ENCODE peak calls at places on chromosomes 5 and 9, in four cellular contexts. F, R, A and T are unnamed samples.

GRCh38 chr9:69970001-69970531 is 73.6 kb upstream of the MAMDC2 start:
- DNase-seq in F (peak), R (no peak), A (no peak), T (no peak)

GRCh38 chr5:145708169-145708568 is 127.0 kb downstream of the PRELID2 start:
- DNase-seq in F (no peak), R (no peak), A (no peak), T (no peak)

GRCh38 chr5:67799732-67800234 is 415.8 kb upstream of the PIK3R1 start:
- DNase-seq in F (no peak), R (peak), A (peak), T (peak)

GRCh38 chr9:75200892-75201470 is 112.7 kb downstream of the OSTF1 start:
- DNase-seq in F (peak), R (no peak), A (no peak), T (no peak)

GRCh38 chr5:75375414-75375813 is 38.4 kb downstream of the HMGCR start:
- DNase-seq in F (no peak), R (no peak), A (no peak), T (no peak)

GRCh38 chr5:123170816-123171345 is 81.8 kb downstream of the PRDM6 start:
- DNase-seq in F (no peak), R (no peak), A (no peak), T (no peak)

GRCh38 chr9:133707065-133707760 is 30.9 kb downstream of the SARDH start:
- DNase-seq in F (no peak), R (peak), A (peak), T (no peak)

GRCh38 chr5:175521313-175521833 is 43.0 kb downstream of the SFXN1 start:
- DNase-seq in F (no peak), R (no peak), A (no peak), T (no peak)

GRCh38 chr5:67643531-67643930 is 446.9 kb upstream of the CD180 start:
- DNase-seq in F (no peak), R (no peak), A (no peak), T (no peak)

GRCh38 chr5:153998010-153998409 is 40.7 kb downstream of the FAM114A2 start:
- DNase-seq in F (no peak), R (no peak), A (no peak), T (no peak)

GRCh38 chr9:114025196-114025753 is 52.8 kb downstream of the AMBP start:
- DNase-seq in F (no peak), R (no peak), A (peak), T (no peak)

GRCh38 chr9:134626576-134627416 is 14.8 kb upstream of the COL5A1 start:
- DNase-seq in F (no peak), R (peak), A (peak), T (no peak)

GRCh38 chr5:180595046-180595379 is 3.7 kb upstream of the SCGB3A1 start:
- DNase-seq in F (no peak), R (no peak), A (no peak), T (no peak)

GRCh38 chr9:107809859-107810492 is 320.4 kb upstream of the KLF4 start:
- DNase-seq in F (no peak), R (no peak), A (peak), T (no peak)

GRCh38 chr9:121189660-121190059 is 12.0 kb downstream of the RAB14 start:
- DNase-seq in F (no peak), R (no peak), A (no peak), T (no peak)

GRCh38 chr5:153959134-153959957 is 79.4 kb downstream of the FAM114A2 start:
- DNase-seq in F (peak), R (no peak), A (no peak), T (no peak)

GRCh38 chr5:66436721-66437120 is 159.5 kb upstream of the MAST4 start:
- DNase-seq in F (no peak), R (peak), A (no peak), T (no peak)

GRCh38 chr5:66443462-66444130 is 152.6 kb upstream of the MAST4 start:
- DNase-seq in F (no peak), R (no peak), A (no peak), T (no peak)

GRCh38 chr5:66442951-66443445 is 153.2 kb upstream of the MAST4 start:
- DNase-seq in F (no peak), R (peak), A (peak), T (peak)

GRCh38 chr5:66440202-66440680 is 156.0 kb upstream of the MAST4 start:
- DNase-seq in F (no peak), R (no peak), A (peak), T (no peak)
- H3K4me3 ChIP-seq in F (no peak), R (no peak), A (no peak), T (no peak)

DNA sequence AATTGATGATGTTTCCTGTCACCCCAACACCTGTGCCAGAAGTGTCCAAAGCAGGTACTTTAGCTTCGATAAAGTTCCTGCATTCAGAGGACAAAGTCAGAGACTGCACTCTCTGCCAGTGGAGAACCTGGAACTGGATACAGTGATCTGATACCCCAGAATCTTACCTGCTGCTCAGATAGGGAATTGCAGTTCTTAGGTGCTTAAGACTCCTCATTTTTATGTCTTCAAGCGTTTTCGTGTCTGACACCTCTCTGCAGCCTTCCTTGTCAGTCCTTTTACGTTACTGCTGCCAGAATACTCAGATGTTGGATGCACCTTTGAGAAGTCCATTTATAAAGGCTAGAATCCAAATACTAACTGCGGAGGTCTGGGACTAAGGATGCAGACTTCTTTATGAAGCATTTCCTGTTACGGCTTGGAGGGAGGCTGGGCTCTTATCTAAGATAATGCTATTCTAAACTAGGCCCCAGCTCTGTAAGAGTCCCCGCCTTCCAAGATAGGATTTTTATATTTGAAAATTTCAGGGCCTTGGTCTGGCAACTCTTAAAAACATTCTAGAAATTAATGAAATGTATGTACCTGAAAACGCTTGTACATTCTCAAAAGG is 1.9 kb downstream of the ISOC1 start:
- DNase-seq in F (no peak), R (no peak), A (no peak), T (no peak)
- TF ChIP-seq CTCF in F (peak), R (peak), A (no peak), T (no peak)

DNA sequence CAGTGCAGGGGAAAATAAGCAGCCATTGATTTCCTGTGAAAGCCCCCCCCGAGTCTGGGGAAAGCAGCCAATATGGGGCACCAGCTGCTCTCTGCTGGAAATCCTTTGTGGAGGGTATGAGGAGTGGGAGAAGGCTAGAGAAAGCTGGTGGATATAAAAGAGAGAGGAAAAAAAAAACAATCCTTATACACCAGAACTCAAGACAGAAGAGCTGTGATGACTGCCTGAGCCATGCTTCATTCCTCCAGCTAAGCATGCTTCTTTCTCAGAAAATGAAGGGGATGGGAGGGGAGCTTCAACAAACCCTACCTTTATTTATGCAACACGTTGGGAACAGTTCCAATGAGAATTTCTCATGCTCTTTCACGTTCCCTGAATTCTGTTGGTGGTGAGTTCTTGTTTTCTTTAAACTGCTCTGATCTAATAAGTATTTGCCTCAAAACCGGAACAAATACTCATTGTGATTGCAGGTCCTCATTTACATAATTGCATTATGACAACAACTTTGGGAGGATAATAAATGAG is 688.0 kb upstream of the SEMA6A start:
- DNase-seq in F (peak), R (no peak), A (no peak), T (no peak)
- H3K4me3 ChIP-seq in F (no peak), R (no peak), A (no peak), T (no peak)

DNA sequence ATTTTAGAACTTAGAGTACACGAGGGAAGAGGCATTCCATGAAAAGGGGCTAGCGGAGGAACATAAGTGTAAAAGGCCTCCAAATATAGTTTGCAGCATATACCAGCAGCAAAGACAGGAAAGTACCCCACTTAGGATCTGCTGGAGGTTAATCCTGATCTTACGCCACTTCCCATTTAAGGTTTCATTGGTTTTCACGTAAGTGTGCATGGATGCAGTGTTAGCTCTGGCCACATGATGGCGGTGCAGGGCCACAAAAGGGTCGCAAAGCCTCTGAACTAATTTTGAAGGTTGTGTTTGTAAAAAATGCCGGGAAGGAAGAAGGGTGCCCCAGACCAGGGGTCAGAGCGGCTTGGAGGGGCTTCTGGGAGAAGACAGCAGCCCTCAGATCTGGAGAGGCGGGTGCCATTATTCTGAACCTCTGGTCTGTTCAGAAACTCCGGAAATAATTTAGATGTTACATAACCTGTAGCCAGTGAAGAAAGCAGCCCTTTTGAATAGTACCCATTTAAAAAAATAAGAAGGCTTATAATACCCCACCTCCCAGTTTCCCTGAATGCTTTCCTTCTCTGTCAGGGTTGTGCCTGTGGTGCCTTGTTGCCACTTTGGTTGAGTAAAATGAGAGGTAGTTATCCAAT is 59.5 kb upstream of the TLR4 start:
- DNase-seq in F (peak), R (peak), A (peak), T (peak)
- TF ChIP-seq CTCF in F (peak), R (peak), A (peak), T (peak)

GRCh38 chr9:129204840-129205239 is 26.8 kb upstream of the IER5L start:
- DNase-seq in F (no peak), R (no peak), A (no peak), T (no peak)

GRCh38 chr9:129206401-129206800 is 28.3 kb upstream of the IER5L start:
- DNase-seq in F (no peak), R (no peak), A (no peak), T (no peak)

GRCh38 chr9:129202613-129203555 is 24.8 kb upstream of the IER5L start:
- DNase-seq in F (peak), R (peak), A (peak), T (peak)

GRCh38 chr9:129201289-129201688 is 23.2 kb upstream of the IER5L start:
- DNase-seq in F (no peak), R (no peak), A (no peak), T (no peak)

GRCh38 chr9:129203556-129203909 is 25.5 kb upstream of the IER5L start:
- DNase-seq in F (no peak), R (no peak), A (no peak), T (no peak)
- H3K4me3 ChIP-seq in F (peak), R (no peak), A (peak), T (no peak)

GRCh38 chr9:92345582-92345981 is 19.8 kb downstream of the CENPP start:
- DNase-seq in F (no peak), R (no peak), A (no peak), T (no peak)

GRCh38 chr9:92341578-92341977 is 15.8 kb downstream of the CENPP start:
- DNase-seq in F (no peak), R (peak), A (no peak), T (no peak)

GRCh38 chr9:92342825-92343488 is 17.2 kb downstream of the CENPP start:
- DNase-seq in F (no peak), R (no peak), A (no peak), T (no peak)
- TF ChIP-seq CTCF in F (no peak), R (no peak), A (no peak), T (no peak)